ENCODE peak calls at places on chromosome 16, in ten cellular contexts. G is GM10248; B is activated CD4-positive, alpha-beta T cell treated with anti-CD3 and anti-CD28 coated beads, Interleukin-2, amount 50 U/mL, for 4 hours; J is CD4-positive, alpha-beta T cell; W is dorsolateral prefrontal cortex; O is HS-5; R is EH; X is activated naive CD4-positive, alpha-beta T cell treated with anti-CD3 and anti-CD28 coated beads, Interleukin-2, amount 50 U/mL, for 72 hours; P is AG09309; E is GM13977. N is an unnamed sample.

GRCh38 chr16:86496929-86497381 is 13.4 kb upstream of the FOXF1 start:
- DNase-seq in B (no peak), R (no peak), X (no peak), E (peak), O (no peak), W (no peak), G (no peak), P (no peak), J (no peak), N (no peak)

GRCh38 chr16:16774389-16774788 is 395.4 kb downstream of the NPIPA7 start:
- DNase-seq in X (no peak), W (no peak), O (no peak), E (no peak), P (no peak), J (no peak), R (no peak), G (no peak), B (no peak), N (no peak)

GRCh38 chr16:31113420-31114124 is 3.9 kb upstream of the KAT8 start:
- DNase-seq in X (no peak), O (no peak), E (no peak), R (no peak), J (no peak), G (no peak), B (no peak), P (no peak), W (no peak), N (no peak)

GRCh38 chr16:89711601-89712475 is 8.9 kb downstream of the VPS9D1 start:
- DNase-seq in X (no peak), E (peak), P (no peak), B (peak), O (no peak), J (peak), G (peak), W (no peak), R (peak), N (no peak)

GRCh38 chr16:81263470-81264200 is 25.1 kb downstream of the BCO1 start:
- DNase-seq in X (no peak), O (no peak), P (no peak), E (no peak), G (no peak), J (no peak), W (no peak), B (no peak), R (peak), N (no peak)

GRCh38 chr16:77816293-77816692 is 27.9 kb downstream of the VAT1L start:
- DNase-seq in X (no peak), W (no peak), B (no peak), P (no peak), R (no peak), G (no peak), O (no peak), J (no peak), E (no peak), N (no peak)

GRCh38 chr16:66070140-66070887 is 296.2 kb upstream of the CDH5 start:
- DNase-seq in R (peak), B (no peak), W (no peak), G (no peak), X (no peak), P (no peak), O (no peak), J (no peak), E (no peak), N (no peak)

GRCh38 chr16:70160388-70160787 is 13.2 kb upstream of the CLEC18C start:
- DNase-seq in E (no peak), J (no peak), W (no peak), P (no peak), X (peak), G (peak), O (no peak), R (no peak), B (no peak), N (no peak)

GRCh38 chr16:57544129-57544653 is 1.7 kb downstream of the ADGRG5 start:
- DNase-seq in P (no peak), B (no peak), R (no peak), E (peak), W (peak), O (no peak), X (no peak), J (no peak), G (peak), N (no peak)

GRCh38 chr16:47779201-47780016 is 318.3 kb downstream of the PHKB start:
- DNase-seq in X (peak), W (peak), J (no peak), G (peak), E (no peak), O (no peak), B (no peak), R (peak), P (no peak), N (no peak)

GRCh38 chr16:85403693-85404092 is 209.4 kb upstream of the GSE1 start:
- DNase-seq in P (no peak), X (peak), B (no peak), O (no peak), G (no peak), R (no peak), W (no peak), E (no peak), J (no peak), N (no peak)

GRCh38 chr16:56107944-56108583 is 83.2 kb upstream of the GNAO1 start:
- DNase-seq in R (no peak), X (no peak), J (no peak), E (no peak), G (no peak), O (no peak), P (no peak), B (no peak), W (peak), N (no peak)

GRCh38 chr16:47927330-47927729 is 228.5 kb downstream of the ABCC12 start:
- DNase-seq in B (no peak), W (no peak), R (peak), O (peak), X (no peak), J (no peak), P (peak), G (no peak), E (no peak), N (no peak)

GRCh38 chr16:23232806-23233205 is 50.3 kb downstream of the SCNN1G start:
- DNase-seq in W (no peak), P (no peak), G (no peak), J (no peak), O (no peak), X (no peak), E (no peak), B (no peak), R (no peak), N (no peak)

GRCh38 chr16:28326881-28327610 is 34.7 kb downstream of the SBK1 start:
- DNase-seq in P (no peak), O (no peak), R (peak), X (peak), E (peak), W (no peak), G (peak), B (peak), J (peak), N (no peak)

GRCh38 chr16:31082368-31083045 is 6.2 kb downstream of the PRSS53 start:
- DNase-seq in P (no peak), X (no peak), O (no peak), W (no peak), B (no peak), E (no peak), J (no peak), G (no peak), R (no peak), N (no peak)

GRCh38 chr16:75225092-75225491 is 6.3 kb downstream of the CTRB1 start:
- DNase-seq in E (no peak), B (no peak), R (no peak), O (no peak), W (no peak), G (no peak), J (no peak), X (no peak), P (no peak), N (no peak)

GRCh38 chr16:78630102-78630501 is 530.6 kb downstream of the WWOX start:
- DNase-seq in J (no peak), W (no peak), P (no peak), E (no peak), R (no peak), X (no peak), G (no peak), B (no peak), O (no peak), N (no peak)

GRCh38 chr16:28623172-28623711 is 13.4 kb upstream of the SULT1A1 start:
- DNase-seq in G (no peak), J (peak), W (peak), E (peak), R (no peak), B (peak), P (no peak), X (peak), O (no peak), N (no peak)

GRCh38 chr16:81276323-81276722 is 37.8 kb downstream of the BCO1 start:
- DNase-seq in G (no peak), J (no peak), R (no peak), W (peak), P (no peak), E (no peak), X (no peak), O (no peak), B (no peak), N (no peak)